ENCODE peak calls at places on chromosomes 2 and 18, in seven cellular contexts. R is HCT116, E is SK-N-SH, I is GM23338, U is GM12878, K is HepG2, O is K562. C is an unnamed sample. For H3K36me3, the result is how much of the 10 kb centered on the place peaks cover.

GRCh38 chr2:71713581-71714580 is 260.5 kb downstream of the DYSF start:
- DNase-seq in R (no peak), E (no peak), I (no peak), U (no peak), K (no peak), O (no peak), C (no peak)

GRCh38 chr2:172999641-173000387 is 75.8 kb upstream of the MAP3K20 start:
- DNase-seq in R (no peak), E (no peak), I (no peak), U (no peak), K (no peak), O (no peak), C (no peak)

GRCh38 chr18:477565-477964 is 22.9 kb downstream of the COLEC12 start:
- DNase-seq in R (peak), E (no peak), I (peak), U (no peak), K (peak), O (peak), C (no peak)

GRCh38 chr2:218516614-218517013 is 51.5 kb downstream of the USP37 start:
- DNase-seq in R (peak), E (peak), I (peak), U (no peak), K (peak), O (peak), C (no peak)

GRCh38 chr2:68230246-68231060 is 21.9 kb downstream of the PPP3R1 start:
- DNase-seq in R (no peak), E (no peak), I (no peak), U (no peak), K (no peak), O (no peak), C (no peak)

GRCh38 chr2:234795272-234795920 is 156.4 kb upstream of the SH3BP4 start:
- DNase-seq in R (no peak), E (no peak), I (no peak), U (no peak), K (peak), O (no peak), C (no peak)

GRCh38 chr18:43917487-43917886 is 640.2 kb upstream of the SYT4 start:
- DNase-seq in R (no peak), E (no peak), I (no peak), U (peak), K (no peak), O (no peak), C (no peak)

GRCh38 chr2:74935883-74936483 is 22.5 kb upstream of the POLE4 start:
- DNase-seq in R (no peak), E (no peak), I (no peak), U (no peak), K (no peak), O (no peak), C (no peak)

GRCh38 chr18:34048423-34048822 is 176.3 kb downstream of the NOL4 start:
- DNase-seq in R (no peak), E (peak), I (peak), U (no peak), K (no peak), O (no peak), C (no peak)

GRCh38 chr18:77042583-77042982 is 90.0 kb downstream of the MBP start:
- DNase-seq in R (no peak), E (no peak), I (no peak), U (no peak), K (no peak), O (no peak), C (no peak)

GRCh38 chr18:23853448-23854210 is 160.9 kb upstream of the TTC39C start:
- DNase-seq in R (no peak), E (no peak), I (no peak), U (no peak), K (no peak), O (no peak), C (no peak)

GRCh38 chr18:10797882-10798281 is 272.1 kb downstream of the NAPG start:
- DNase-seq in R (no peak), E (no peak), I (peak), U (no peak), K (no peak), O (no peak), C (no peak)

GRCh38 chr18:48100712-48101165 is 170.3 kb upstream of the SMAD2 start:
- DNase-seq in R (no peak), E (peak), I (peak), U (no peak), K (no peak), O (no peak), C (no peak)

GRCh38 chr2:223465793-223466192 is 136.4 kb downstream of the SCG2 start:
- DNase-seq in R (no peak), E (no peak), I (no peak), U (no peak), K (no peak), O (no peak), C (no peak)

GRCh38 chr2:120508581-120509041 is 162.7 kb downstream of the INHBB start:
- DNase-seq in R (no peak), E (no peak), I (no peak), U (no peak), K (no peak), O (no peak), C (no peak)

GRCh38 chr2:165376571-165376975 is 92.9 kb upstream of the CSRNP3 start:
- DNase-seq in R (no peak), E (no peak), I (no peak), U (no peak), K (no peak), O (no peak), C (no peak)

GRCh38 chr18:25055076-25055475 is 296.9 kb downstream of the ZNF521 start:
- DNase-seq in R (no peak), E (no peak), I (no peak), U (no peak), K (no peak), O (no peak), C (no peak)

GRCh38 chr2:98757904-98758421 is 27.0 kb upstream of the MGAT4A start:
- DNase-seq in R (peak), E (no peak), I (no peak), U (peak), K (no peak), O (no peak), C (no peak)

GRCh38 chr2:102020596-102021170 is 28.9 kb downstream of the IL1R2 start:
- DNase-seq in R (peak), E (peak), I (peak), U (no peak), K (peak), O (peak), C (peak)

GRCh38 chr2:132463719-132464118 is 47.1 kb downstream of the GPR39 start:
- DNase-seq in R (no peak), E (no peak), I (no peak), U (no peak), K (no peak), O (no peak), C (no peak)

GRCh38 chr2:198545411-198545810 is 741.0 kb downstream of the PLCL1 start:
- DNase-seq in R (no peak), E (no peak), I (peak), U (no peak), K (no peak), O (no peak), C (no peak)

GRCh38 chr2:240948905-240949790 is 43.0 kb downstream of the CROCC2 start:
- DNase-seq in R (no peak), E (no peak), I (no peak), U (no peak), K (no peak), O (no peak), C (no peak)

GRCh38 chr2:218896501-218897393 is 16.1 kb downstream of the WNT10A start:
- DNase-seq in R (no peak), E (peak), I (peak), U (peak), K (no peak), O (peak), C (no peak)

GRCh38 chr2:105405291-105405690 is 6.4 kb upstream of the FHL2 start:
- DNase-seq in R (no peak), E (no peak), I (no peak), U (no peak), K (no peak), O (no peak), C (no peak)

GRCh38 chr18:55588001-55588875 is at the start of gene TCF4:
- DNase-seq in R (no peak), E (peak), I (peak), U (no peak), K (no peak), O (peak), C (no peak)

GRCh38 chr18:41416044-41416443 is 539.0 kb upstream of the PIK3C3 start:
- DNase-seq in R (no peak), E (no peak), I (no peak), U (no peak), K (no peak), O (no peak), C (no peak)

GRCh38 chr2:9782197-9782719 is 61.0 kb upstream of the TAF1B start:
- DNase-seq in R (no peak), E (no peak), I (no peak), U (no peak), K (no peak), O (no peak), C (no peak)

DNA sequence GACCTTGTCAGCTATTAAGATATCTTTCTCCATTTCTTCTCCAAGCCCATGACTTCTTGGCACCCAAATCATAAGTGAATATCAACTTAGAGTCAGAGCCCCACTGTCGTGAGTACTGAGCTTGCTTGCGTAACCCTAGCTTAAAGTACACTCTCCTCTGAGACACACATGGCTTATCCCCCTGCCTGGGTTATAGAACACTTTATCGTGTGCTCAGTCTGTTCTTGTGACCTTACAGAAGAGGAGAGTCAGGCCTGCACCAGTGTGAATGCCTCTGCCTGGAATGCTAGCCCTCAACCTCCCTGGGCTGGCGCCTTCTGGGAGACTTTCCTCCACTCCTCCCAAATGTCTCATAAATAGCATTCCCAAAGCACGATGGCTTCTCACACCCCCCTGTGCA is 79.3 kb downstream of the CEP192 start:
- DNase-seq in R (no peak), E (no peak), I (no peak), U (no peak), K (peak), O (no peak), C (no peak)
- H3K36me3 ChIP-seq in R (half or more), E (half or more), I (under half), U (under half), K (half or more), O (half or more), C (under half)

GRCh38 chr2:238220892-238221521 is 17.5 kb upstream of the ILKAP start:
- DNase-seq in R (no peak), E (no peak), I (no peak), U (no peak), K (peak), O (no peak), C (no peak)

GRCh38 chr2:238220274-238220891 is 16.9 kb upstream of the ILKAP start:
- DNase-seq in R (no peak), E (no peak), I (no peak), U (no peak), K (no peak), O (no peak), C (no peak)

DNA sequence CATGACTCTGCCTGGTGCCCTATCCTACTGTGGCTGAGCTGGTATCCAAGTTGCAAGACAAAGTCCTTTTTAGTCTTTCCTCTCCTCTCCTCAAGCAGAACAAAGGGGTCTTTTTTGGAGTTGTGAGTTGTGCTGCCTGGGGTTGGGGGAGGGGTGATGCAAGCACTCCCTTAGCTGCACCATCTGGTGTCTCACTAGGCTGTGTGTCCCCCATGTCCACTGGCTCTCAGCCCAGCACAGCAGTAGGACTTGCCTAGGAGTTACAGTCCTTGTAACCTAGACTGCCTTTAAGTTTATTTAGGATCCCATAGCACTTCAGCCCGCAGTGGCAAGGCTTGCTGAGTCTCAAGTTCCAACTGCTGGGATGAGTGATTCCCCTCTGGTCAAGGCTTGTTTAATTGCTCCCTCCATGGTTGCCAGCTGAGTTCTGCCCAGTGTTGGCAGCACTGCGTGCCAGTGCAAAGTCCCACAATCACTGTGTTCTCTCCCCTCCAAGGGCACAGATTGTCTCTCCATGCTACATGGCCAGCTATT is 13.2 kb upstream of the ILKAP start:
- DNase-seq in R (no peak), E (no peak), I (no peak), U (no peak), K (no peak), O (no peak), C (no peak)
- H3K27ac ChIP-seq in R (no peak), E (no peak), I (no peak), U (no peak), K (no peak), O (no peak), C (no peak)

DNA sequence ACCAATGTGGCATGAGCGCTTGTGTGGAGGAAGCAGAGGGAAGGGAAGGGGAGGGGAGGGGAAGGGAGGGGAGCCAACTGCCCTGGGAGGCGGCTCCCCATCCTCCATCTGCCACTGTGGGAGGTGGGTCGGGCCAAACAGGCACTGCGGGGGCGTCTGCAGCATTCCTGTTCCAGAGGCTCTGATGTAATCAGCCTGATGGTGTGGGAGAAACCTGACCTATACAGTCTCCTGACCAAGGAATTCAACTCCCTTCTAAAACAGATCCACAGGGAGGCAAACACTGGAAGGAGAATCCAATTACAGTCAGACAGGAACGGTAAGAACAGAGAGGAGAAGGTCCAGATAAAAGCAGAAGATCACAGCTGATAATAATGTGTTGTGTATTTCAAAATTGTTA is 88.8 kb downstream of the CD8B2 start:
- DNase-seq in R (no peak), E (peak), I (peak), U (no peak), K (no peak), O (no peak), C (no peak)
- TF ChIP-seq REST in R (no peak), E (no peak), I (no peak), U (no peak), K (no peak), O (no peak), C (no peak)

GRCh38 chr18:61149786-61150185 is 183.4 kb upstream of the CDH20 start:
- DNase-seq in R (no peak), E (no peak), I (no peak), U (no peak), K (no peak), O (no peak), C (no peak)

GRCh38 chr18:61153571-61153970 is 179.7 kb upstream of the CDH20 start:
- DNase-seq in R (no peak), E (no peak), I (no peak), U (no peak), K (no peak), O (no peak), C (no peak)

GRCh38 chr18:61148322-61148721 is 184.9 kb upstream of the CDH20 start:
- DNase-seq in R (no peak), E (no peak), I (no peak), U (no peak), K (no peak), O (no peak), C (no peak)
- H3K36me3 ChIP-seq in R (under half), E (under half), I (under half), U (under half), K (under half), O (under half), C (under half)

GRCh38 chr2:221567809-221568208 is 4.3 kb downstream of the EPHA4 start:
- DNase-seq in R (no peak), E (no peak), I (no peak), U (no peak), K (no peak), O (no peak), C (no peak)
- H3K27ac ChIP-seq in R (no peak), E (no peak), I (no peak), U (no peak), K (no peak), O (no peak), C (no peak)

GRCh38 chr2:70124983-70125480 is 37.8 kb downstream of the PCBP1 start:
- DNase-seq in R (no peak), E (peak), I (peak), U (no peak), K (no peak), O (peak), C (no peak)
- TF ChIP-seq REST in R (no peak), E (no peak), I (no peak), U (no peak), K (no peak), O (no peak), C (no peak)